ENCODE peak calls at places on chromosomes 7 and 10, in nine cellular contexts. One of them, this sample, is unnamed.

GRCh38 chr10:60238408-60239100 is 151.1 kb downstream of the ANK3 start:
- DNase-seq in G401: peak
- DNase-seq in GM10248: peak
- DNase-seq in amniotic stem cell: no peak
- DNase-seq in SIG-M5: no peak
- DNase-seq in C1 segment of cervical spinal cord: no peak
- DNase-seq in heart left ventricle: no peak
- DNase-seq in NCI-H460: peak
- DNase-seq in activated CD4-positive, alpha-beta T cell treated with anti-CD3 and anti-CD28 coated beads, Interleukin-2, amount 50 U/mL, for 24 hours: no peak
- DNase-seq in this sample: peak

GRCh38 chr7:38452615-38453014 is 178.6 kb downstream of the AMPH start:
- DNase-seq in C1 segment of cervical spinal cord: no peak
- DNase-seq in activated CD4-positive, alpha-beta T cell treated with anti-CD3 and anti-CD28 coated beads, Interleukin-2, amount 50 U/mL, for 24 hours: no peak
- DNase-seq in amniotic stem cell: no peak
- DNase-seq in G401: no peak
- DNase-seq in NCI-H460: no peak
- DNase-seq in SIG-M5: no peak
- DNase-seq in GM10248: no peak
- DNase-seq in heart left ventricle: no peak
- DNase-seq in this sample: no peak

GRCh38 chr7:130154501-130155317 is 50.5 kb downstream of the TMEM209 start:
- DNase-seq in SIG-M5: no peak
- DNase-seq in activated CD4-positive, alpha-beta T cell treated with anti-CD3 and anti-CD28 coated beads, Interleukin-2, amount 50 U/mL, for 24 hours: no peak
- DNase-seq in amniotic stem cell: no peak
- DNase-seq in GM10248: no peak
- DNase-seq in C1 segment of cervical spinal cord: no peak
- DNase-seq in heart left ventricle: no peak
- DNase-seq in NCI-H460: no peak
- DNase-seq in G401: peak
- DNase-seq in this sample: no peak

GRCh38 chr7:42575161-42575560 is 336.7 kb downstream of the C7orf25 start:
- DNase-seq in C1 segment of cervical spinal cord: no peak
- DNase-seq in NCI-H460: no peak
- DNase-seq in G401: no peak
- DNase-seq in SIG-M5: no peak
- DNase-seq in GM10248: no peak
- DNase-seq in amniotic stem cell: no peak
- DNase-seq in heart left ventricle: no peak
- DNase-seq in activated CD4-positive, alpha-beta T cell treated with anti-CD3 and anti-CD28 coated beads, Interleukin-2, amount 50 U/mL, for 24 hours: no peak
- DNase-seq in this sample: no peak

GRCh38 chr10:76453997-76454396 is 1022.6 kb downstream of the LRMDA start:
- DNase-seq in C1 segment of cervical spinal cord: no peak
- DNase-seq in NCI-H460: no peak
- DNase-seq in activated CD4-positive, alpha-beta T cell treated with anti-CD3 and anti-CD28 coated beads, Interleukin-2, amount 50 U/mL, for 24 hours: no peak
- DNase-seq in amniotic stem cell: no peak
- DNase-seq in heart left ventricle: no peak
- DNase-seq in GM10248: no peak
- DNase-seq in G401: no peak
- DNase-seq in SIG-M5: no peak
- DNase-seq in this sample: no peak

GRCh38 chr7:73999664-74000420 is 28.1 kb upstream of the ELN start:
- DNase-seq in heart left ventricle: no peak
- DNase-seq in C1 segment of cervical spinal cord: no peak
- DNase-seq in GM10248: no peak
- DNase-seq in activated CD4-positive, alpha-beta T cell treated with anti-CD3 and anti-CD28 coated beads, Interleukin-2, amount 50 U/mL, for 24 hours: no peak
- DNase-seq in amniotic stem cell: peak
- DNase-seq in NCI-H460: no peak
- DNase-seq in G401: no peak
- DNase-seq in SIG-M5: no peak
- DNase-seq in this sample: peak

GRCh38 chr10:73873163-73873842 is 1.1 kb downstream of the CAMK2G start:
- DNase-seq in heart left ventricle: no peak
- DNase-seq in GM10248: no peak
- DNase-seq in C1 segment of cervical spinal cord: no peak
- DNase-seq in G401: no peak
- DNase-seq in SIG-M5: no peak
- DNase-seq in NCI-H460: no peak
- DNase-seq in amniotic stem cell: no peak
- DNase-seq in activated CD4-positive, alpha-beta T cell treated with anti-CD3 and anti-CD28 coated beads, Interleukin-2, amount 50 U/mL, for 24 hours: no peak
- DNase-seq in this sample: no peak

GRCh38 chr10:90450797-90451196 is 407.0 kb downstream of the HTR7 start:
- DNase-seq in C1 segment of cervical spinal cord: no peak
- DNase-seq in GM10248: no peak
- DNase-seq in activated CD4-positive, alpha-beta T cell treated with anti-CD3 and anti-CD28 coated beads, Interleukin-2, amount 50 U/mL, for 24 hours: no peak
- DNase-seq in NCI-H460: no peak
- DNase-seq in amniotic stem cell: no peak
- DNase-seq in heart left ventricle: no peak
- DNase-seq in G401: no peak
- DNase-seq in SIG-M5: no peak
- DNase-seq in this sample: no peak

GRCh38 chr10:104641150-104642000 is at the start of gene SORCS3:
- DNase-seq in NCI-H460: no peak
- DNase-seq in activated CD4-positive, alpha-beta T cell treated with anti-CD3 and anti-CD28 coated beads, Interleukin-2, amount 50 U/mL, for 24 hours: no peak
- DNase-seq in GM10248: no peak
- DNase-seq in SIG-M5: no peak
- DNase-seq in amniotic stem cell: no peak
- DNase-seq in G401: no peak
- DNase-seq in heart left ventricle: no peak
- DNase-seq in C1 segment of cervical spinal cord: no peak
- DNase-seq in this sample: no peak

GRCh38 chr7:134892963-134893362 is 93.3 kb upstream of the AGBL3 start:
- DNase-seq in heart left ventricle: no peak
- DNase-seq in SIG-M5: no peak
- DNase-seq in activated CD4-positive, alpha-beta T cell treated with anti-CD3 and anti-CD28 coated beads, Interleukin-2, amount 50 U/mL, for 24 hours: no peak
- DNase-seq in G401: peak
- DNase-seq in C1 segment of cervical spinal cord: no peak
- DNase-seq in GM10248: no peak
- DNase-seq in amniotic stem cell: no peak
- DNase-seq in NCI-H460: no peak
- DNase-seq in this sample: no peak

GRCh38 chr10:103192089-103192450 is 1.0 kb downstream of the NT5C2 start:
- DNase-seq in NCI-H460: no peak
- DNase-seq in G401: peak
- DNase-seq in GM10248: no peak
- DNase-seq in amniotic stem cell: no peak
- DNase-seq in SIG-M5: no peak
- DNase-seq in heart left ventricle: no peak
- DNase-seq in C1 segment of cervical spinal cord: no peak
- DNase-seq in activated CD4-positive, alpha-beta T cell treated with anti-CD3 and anti-CD28 coated beads, Interleukin-2, amount 50 U/mL, for 24 hours: no peak
- DNase-seq in this sample: peak

GRCh38 chr7:1975581-1975980 is 257.2 kb downstream of the MAD1L1 start:
- DNase-seq in amniotic stem cell: no peak
- DNase-seq in G401: no peak
- DNase-seq in C1 segment of cervical spinal cord: no peak
- DNase-seq in SIG-M5: no peak
- DNase-seq in activated CD4-positive, alpha-beta T cell treated with anti-CD3 and anti-CD28 coated beads, Interleukin-2, amount 50 U/mL, for 24 hours: no peak
- DNase-seq in heart left ventricle: peak
- DNase-seq in GM10248: no peak
- DNase-seq in NCI-H460: no peak
- DNase-seq in this sample: no peak

GRCh38 chr7:28176174-28176573 is 4.4 kb downstream of the JAZF1 start:
- DNase-seq in C1 segment of cervical spinal cord: no peak
- DNase-seq in amniotic stem cell: no peak
- DNase-seq in NCI-H460: no peak
- DNase-seq in SIG-M5: no peak
- DNase-seq in GM10248: no peak
- DNase-seq in heart left ventricle: no peak
- DNase-seq in G401: no peak
- DNase-seq in activated CD4-positive, alpha-beta T cell treated with anti-CD3 and anti-CD28 coated beads, Interleukin-2, amount 50 U/mL, for 24 hours: no peak
- DNase-seq in this sample: no peak

GRCh38 chr10:130997267-130998045 is 314.1 kb downstream of the TCERG1L start:
- DNase-seq in G401: no peak
- DNase-seq in GM10248: no peak
- DNase-seq in amniotic stem cell: no peak
- DNase-seq in heart left ventricle: no peak
- DNase-seq in C1 segment of cervical spinal cord: no peak
- DNase-seq in SIG-M5: no peak
- DNase-seq in activated CD4-positive, alpha-beta T cell treated with anti-CD3 and anti-CD28 coated beads, Interleukin-2, amount 50 U/mL, for 24 hours: no peak
- DNase-seq in NCI-H460: no peak
- DNase-seq in this sample: no peak

GRCh38 chr7:369981-370621 is 80.1 kb downstream of the FOXL3 start:
- DNase-seq in NCI-H460: no peak
- DNase-seq in activated CD4-positive, alpha-beta T cell treated with anti-CD3 and anti-CD28 coated beads, Interleukin-2, amount 50 U/mL, for 24 hours: no peak
- DNase-seq in G401: no peak
- DNase-seq in GM10248: no peak
- DNase-seq in amniotic stem cell: no peak
- DNase-seq in SIG-M5: no peak
- DNase-seq in C1 segment of cervical spinal cord: no peak
- DNase-seq in heart left ventricle: peak
- DNase-seq in this sample: no peak

GRCh38 chr10:70232155-70232858 is 922 bp downstream of the PPA1 start:
- DNase-seq in C1 segment of cervical spinal cord: no peak
- DNase-seq in amniotic stem cell: peak
- DNase-seq in activated CD4-positive, alpha-beta T cell treated with anti-CD3 and anti-CD28 coated beads, Interleukin-2, amount 50 U/mL, for 24 hours: peak
- DNase-seq in GM10248: peak
- DNase-seq in SIG-M5: no peak
- DNase-seq in heart left ventricle: no peak
- DNase-seq in G401: peak
- DNase-seq in NCI-H460: peak
- DNase-seq in this sample: peak

GRCh38 chr10:96493871-96494525 is 19.7 kb downstream of the TLL2 start:
- DNase-seq in C1 segment of cervical spinal cord: no peak
- DNase-seq in GM10248: no peak
- DNase-seq in G401: no peak
- DNase-seq in NCI-H460: no peak
- DNase-seq in amniotic stem cell: no peak
- DNase-seq in heart left ventricle: no peak
- DNase-seq in activated CD4-positive, alpha-beta T cell treated with anti-CD3 and anti-CD28 coated beads, Interleukin-2, amount 50 U/mL, for 24 hours: no peak
- DNase-seq in SIG-M5: no peak
- DNase-seq in this sample: no peak

GRCh38 chr7:17054206-17054605 is 172.4 kb upstream of the AGR3 start:
- DNase-seq in heart left ventricle: no peak
- DNase-seq in NCI-H460: no peak
- DNase-seq in SIG-M5: no peak
- DNase-seq in G401: no peak
- DNase-seq in GM10248: no peak
- DNase-seq in C1 segment of cervical spinal cord: no peak
- DNase-seq in amniotic stem cell: no peak
- DNase-seq in activated CD4-positive, alpha-beta T cell treated with anti-CD3 and anti-CD28 coated beads, Interleukin-2, amount 50 U/mL, for 24 hours: no peak
- DNase-seq in this sample: no peak

This sample was measured in dermis blood vessel endothelial cell.